ENCODE peak calls at places on chromosomes 1 and 21, in four cellular contexts. C is GM12864; X is activated CD4-positive, alpha-beta T cell treated with anti-CD3 and anti-CD28 coated beads for 4 hours; M is left colon. Q is an unnamed sample.

GRCh38 chr1:223175032-223175431 is 32.0 kb upstream of the TLR5 start:
- DNase-seq in C (no peak), X (no peak), M (no peak), Q (no peak)

GRCh38 chr1:3357526-3358297 is 96.8 kb upstream of the ARHGEF16 start:
- DNase-seq in C (no peak), X (no peak), M (no peak), Q (no peak)

GRCh38 chr1:211577826-211578639 is 928 bp downstream of the SLC30A1 start:
- DNase-seq in C (peak), X (peak), M (peak), Q (no peak)

GRCh38 chr21:16323586-16323985 is 593.8 kb downstream of the USP25 start:
- DNase-seq in C (no peak), X (no peak), M (no peak), Q (no peak)

GRCh38 chr1:226223157-226223785 is at the start of gene MIXL1:
- DNase-seq in C (no peak), X (no peak), M (no peak), Q (no peak)

GRCh38 chr1:241221319-241221718 is 135.7 kb downstream of the RGS7 start:
- DNase-seq in C (no peak), X (no peak), M (no peak), Q (no peak)

GRCh38 chr1:229117664-229118300 is 153.1 kb upstream of the RAB4A start:
- DNase-seq in C (no peak), X (no peak), M (peak), Q (no peak)

GRCh38 chr1:36172983-36173382 is 17.0 kb downstream of the MAP7D1 start:
- DNase-seq in C (no peak), X (no peak), M (no peak), Q (no peak)

GRCh38 chr1:235468970-235469369 is 35.3 kb downstream of the B3GALNT2 start:
- DNase-seq in C (no peak), X (no peak), M (no peak), Q (no peak)

GRCh38 chr1:89827902-89828301 is 7.1 kb downstream of the LRRC8D start:
- DNase-seq in C (no peak), X (no peak), M (no peak), Q (no peak)

GRCh38 chr1:166174108-166174507 is 7.3 kb upstream of the FAM78B start:
- DNase-seq in C (no peak), X (no peak), M (no peak), Q (no peak)

GRCh38 chr1:10785855-10786638 is 10.4 kb downstream of the CASZ1 start:
- DNase-seq in C (no peak), X (no peak), M (no peak), Q (no peak)

Q was measured in GM12878.